ENCODE peak calls at places on chromosomes 11 and 22, in ten cellular contexts. A, R, P, H, D, V, I, Z, S and L are unnamed samples.

GRCh38 chr22:22720201-22720723 is 75.8 kb downstream of the GGTLC2 start:
- DNase-seq in A (no peak), R (no peak), P (no peak), H (no peak), D (peak; percentile 30), V (peak; percentile 41), I (no peak), Z (no peak), S (peak; percentile 79), L (no peak)

GRCh38 chr22:40325315-40325714 is 21.0 kb upstream of the ADSL start:
- DNase-seq in A (no peak), R (no peak), P (no peak), H (no peak), D (no peak), V (no peak), I (no peak), Z (no peak), S (no peak), L (no peak)

GRCh38 chr11:62514151-62514550 is 32.5 kb downstream of the AHNAK start:
- DNase-seq in A (no peak), R (no peak), P (no peak), H (no peak), D (no peak), V (no peak), I (no peak), Z (no peak), S (peak; percentile 20), L (no peak)

GRCh38 chr11:100459791-100460190 is 227.3 kb upstream of the ARHGAP42 start:
- DNase-seq in A (no peak), R (no peak), P (no peak), H (no peak), D (no peak), V (no peak), I (no peak), Z (no peak), S (no peak), L (no peak)

GRCh38 chr11:112292785-112293407 is 32.2 kb upstream of the PLET1 start:
- DNase-seq in A (no peak), R (no peak), P (no peak), H (no peak), D (no peak), V (no peak), I (peak; percentile 90), Z (no peak), S (peak; percentile 84), L (no peak)

GRCh38 chr22:41264408-41264941 is 21.5 kb downstream of the RANGAP1 start:
- DNase-seq in A (no peak), R (no peak), P (no peak), H (no peak), D (no peak), V (no peak), I (no peak), Z (no peak), S (no peak), L (no peak)

GRCh38 chr11:5280582-5281102 is 10.9 kb upstream of the HBE1 start:
- DNase-seq in A (no peak), R (no peak), P (no peak), H (no peak), D (no peak), V (no peak), I (peak; percentile 94), Z (peak; percentile 18), S (peak; percentile 100), L (no peak)

GRCh38 chr11:72140661-72141060 is 5.1 kb downstream of the FOLR3 start:
- DNase-seq in A (no peak), R (no peak), P (no peak), H (no peak), D (no peak), V (no peak), I (no peak), Z (no peak), S (no peak), L (no peak)

GRCh38 chr11:2090172-2091111 is 48.7 kb downstream of the IGF2 start:
- DNase-seq in A (peak; percentile 85), R (no peak), P (no peak), H (peak; percentile 41), D (no peak), V (no peak), I (no peak), Z (peak; percentile 8), S (no peak), L (no peak)

GRCh38 chr11:114440971-114441810 is 1.9 kb downstream of the REXO2 start:
- DNase-seq in A (no peak), R (no peak), P (no peak), H (no peak), D (no peak), V (no peak), I (no peak), Z (no peak), S (no peak), L (no peak)

GRCh38 chr11:118924591-118925585 is 838 bp downstream of the BCL9L start:
- DNase-seq in A (peak; percentile 95), R (no peak), P (peak; percentile 74), H (peak; percentile 71), D (no peak), V (peak; percentile 44), I (no peak), Z (peak; percentile 61), S (peak; percentile 28), L (peak; percentile 90)

DNA sequence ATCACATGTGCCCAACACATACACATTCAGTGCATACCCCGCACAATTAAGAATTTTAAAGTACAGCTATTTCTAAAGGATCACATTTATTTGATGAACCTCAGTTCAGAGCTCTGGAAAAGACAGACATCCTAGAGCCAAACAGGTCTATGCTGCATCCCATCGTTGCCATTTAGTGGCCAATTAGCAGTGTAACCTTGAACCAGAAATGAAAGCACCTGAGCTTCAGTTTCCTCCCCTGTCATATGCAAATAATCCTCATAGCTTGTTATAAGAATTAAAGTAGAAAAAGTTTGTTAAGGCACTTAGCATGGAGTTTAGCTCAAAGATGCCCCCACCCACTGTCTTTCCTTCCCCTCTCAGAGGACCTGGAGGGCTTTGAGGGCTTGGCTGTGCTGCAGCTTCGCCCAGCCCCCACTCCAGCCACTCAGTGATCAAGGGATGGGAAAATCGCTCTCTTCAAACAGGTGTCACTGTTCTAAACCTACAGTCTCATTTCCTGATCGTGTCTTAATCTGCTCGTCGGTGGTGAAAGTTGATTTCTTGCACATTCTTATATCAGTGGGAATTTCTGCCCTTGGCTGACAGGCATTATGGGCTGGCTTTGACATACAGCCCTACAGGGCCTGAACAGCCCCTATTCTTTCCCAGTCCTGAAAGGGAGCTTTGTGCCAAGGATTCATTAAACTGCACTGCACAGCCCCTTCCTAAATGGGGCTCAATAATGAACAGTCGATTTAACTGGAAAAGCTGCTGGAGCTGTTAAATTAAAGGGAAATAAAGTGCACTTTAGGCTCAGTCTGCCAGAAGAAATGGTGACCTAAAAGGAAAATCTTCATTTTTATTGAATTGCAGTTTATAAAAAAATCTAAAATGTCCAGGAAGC is 23.3 kb upstream of the FAM181B start:
- DNase-seq in A (no peak), R (no peak), P (no peak), H (no peak), D (no peak), V (no peak), I (no peak), Z (peak; percentile 23), S (no peak), L (no peak)
- TF ChIP-seq CTCF in A (no peak), R (no peak), P (no peak), H (no peak), D (no peak), V (no peak), I (no peak), Z (no peak), S (no peak), L (no peak)

DNA sequence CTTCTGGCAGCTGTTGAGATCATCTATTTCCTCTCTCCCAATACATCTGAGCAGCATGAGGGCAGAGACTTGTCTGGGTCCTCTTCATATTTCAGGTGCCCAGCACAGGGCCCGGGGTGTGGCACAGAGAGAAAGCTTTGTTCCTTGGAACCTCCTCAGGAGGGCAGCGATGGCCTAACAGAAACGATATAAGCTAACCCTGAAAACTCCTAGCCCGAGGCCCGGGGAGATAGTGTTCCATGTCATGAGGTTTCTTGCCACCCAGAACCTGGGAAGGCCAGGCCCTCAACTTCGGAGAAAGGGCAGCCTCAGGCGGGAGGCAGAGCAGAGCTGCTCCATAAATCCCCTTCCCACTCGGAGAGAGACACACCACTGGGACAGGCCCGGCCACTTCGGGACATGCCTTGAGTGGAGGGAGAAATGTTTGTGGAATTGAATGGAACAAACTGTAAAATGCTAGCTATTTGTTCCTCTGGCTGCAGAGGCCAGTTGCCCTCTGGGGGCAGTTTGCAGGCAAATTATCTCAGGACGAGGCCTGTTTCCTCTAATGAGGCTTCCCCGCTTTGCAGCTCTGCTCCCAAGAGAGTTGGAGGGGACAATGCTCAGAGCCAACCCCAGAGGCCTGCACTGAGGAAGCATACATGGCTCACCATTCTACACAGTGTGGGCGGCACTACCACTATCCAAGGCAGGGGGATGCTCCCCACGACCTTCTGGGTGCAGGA is 11.6 kb downstream of the ARRB1 start:
- DNase-seq in A (no peak), R (no peak), P (peak; percentile 53), H (no peak), D (no peak), V (no peak), I (no peak), Z (no peak), S (no peak), L (no peak)
- TF ChIP-seq CTCF in A (no peak), R (peak; percentile 10), P (no peak), H (no peak), D (no peak), V (no peak), I (no peak), Z (no peak), S (no peak), L (no peak)

GRCh38 chr11:69911310-69912160 is 92.3 kb upstream of the FGF3 start:
- DNase-seq in A (peak; percentile 81), R (no peak), P (no peak), H (peak; percentile 37), D (no peak), V (no peak), I (no peak), Z (no peak), S (no peak), L (no peak)

GRCh38 chr11:69910519-69911309 is 91.5 kb upstream of the FGF3 start:
- DNase-seq in A (peak; percentile 68), R (no peak), P (no peak), H (peak; percentile 27), D (no peak), V (no peak), I (no peak), Z (no peak), S (no peak), L (no peak)

GRCh38 chr11:69908511-69909220 is 89.5 kb upstream of the FGF3 start:
- DNase-seq in A (peak; percentile 74), R (no peak), P (peak; percentile 22), H (peak; percentile 14), D (no peak), V (no peak), I (no peak), Z (no peak), S (no peak), L (no peak)

GRCh38 chr11:69907611-69908010 is 88.4 kb upstream of the FGF3 start:
- DNase-seq in A (no peak), R (no peak), P (peak; percentile 17), H (peak; percentile 13), D (no peak), V (no peak), I (no peak), Z (no peak), S (no peak), L (no peak)

GRCh38 chr11:69909561-69910518 is 90.6 kb upstream of the FGF3 start:
- DNase-seq in A (peak; percentile 79), R (peak; percentile 45), P (peak; percentile 23), H (peak; percentile 34), D (no peak), V (no peak), I (no peak), Z (no peak), S (no peak), L (no peak)
- TF ChIP-seq CTCF in A (no peak), R (peak; percentile 57), P (peak; percentile 20), H (peak; percentile 61), D (peak; percentile 87), V (no peak), I (peak; percentile 69), Z (peak; percentile 44), S (peak; percentile 42), L (peak; percentile 34)

GRCh38 chr11:18526521-18527296 is at the start of gene TSG101:
- DNase-seq in A (peak; percentile 98), R (peak; percentile 95), P (peak; percentile 96), H (peak; percentile 96), D (peak; percentile 85), V (peak; percentile 95), I (peak; percentile 51), Z (peak; percentile 92), S (peak; percentile 91), L (peak; percentile 82)
- TF ChIP-seq CTCF in A (no peak), R (no peak), P (no peak), H (no peak), D (no peak), V (no peak), I (no peak), Z (no peak), S (no peak), L (no peak)